ENCODE peak calls at places on chromosomes 1 and 21, in eight cellular contexts. X, C, U, D, Q, F, M and J are unnamed samples.

GRCh38 chr1:187471555-187471954 is 642.8 kb downstream of the PLA2G4A start:
- DNase-seq in X (no peak), C (no peak), U (no peak), D (no peak), Q (no peak), F (no peak), M (no peak), J (no peak)

GRCh38 chr1:26546819-26547218 is 17.3 kb downstream of the RPS6KA1 start:
- DNase-seq in X (no peak), C (no peak), U (no peak), D (no peak), Q (no peak), F (no peak), M (no peak), J (no peak)

GRCh38 chr1:205596876-205597275 is 34.9 kb downstream of the ELK4 start:
- DNase-seq in X (no peak), C (no peak), U (no peak), D (no peak), Q (peak), F (no peak), M (no peak), J (no peak)

GRCh38 chr1:61052393-61053280 is 29.7 kb upstream of the NFIA start:
- DNase-seq in X (peak), C (no peak), U (no peak), D (no peak), Q (peak), F (no peak), M (no peak), J (no peak)

GRCh38 chr1:45348020-45348419 is 7.8 kb upstream of the MUTYH start:
- DNase-seq in X (no peak), C (no peak), U (no peak), D (no peak), Q (no peak), F (no peak), M (no peak), J (no peak)

GRCh38 chr1:66455446-66455845 is 78.5 kb upstream of the SGIP1 start:
- DNase-seq in X (no peak), C (no peak), U (no peak), D (no peak), Q (no peak), F (no peak), M (no peak), J (no peak)

GRCh38 chr1:154420172-154420571 is 15.0 kb downstream of the IL6R start:
- DNase-seq in X (no peak), C (no peak), U (no peak), D (peak), Q (no peak), F (peak), M (no peak), J (no peak)

GRCh38 chr1:44655609-44656008 is 18.7 kb downstream of the TMEM53 start:
- DNase-seq in X (peak), C (peak), U (no peak), D (peak), Q (peak), F (peak), M (no peak), J (no peak)

GRCh38 chr1:9150582-9151290 is 21.8 kb upstream of the GPR157 start:
- DNase-seq in X (no peak), C (no peak), U (no peak), D (no peak), Q (no peak), F (no peak), M (no peak), J (no peak)

GRCh38 chr21:41947596-41948403 is 6.0 kb downstream of the C2CD2 start:
- DNase-seq in X (no peak), C (no peak), U (no peak), D (peak), Q (no peak), F (no peak), M (no peak), J (no peak)

GRCh38 chr1:14228677-14229076 is 369.8 kb upstream of the KAZN start:
- DNase-seq in X (no peak), C (no peak), U (no peak), D (no peak), Q (no peak), F (no peak), M (no peak), J (no peak)

GRCh38 chr1:10479276-10479675 is 4.5 kb downstream of the PEX14 start:
- DNase-seq in X (no peak), C (no peak), U (no peak), D (no peak), Q (no peak), F (no peak), M (no peak), J (no peak)

GRCh38 chr1:56934400-56935080 is 31.3 kb downstream of the C8B start:
- DNase-seq in X (no peak), C (no peak), U (no peak), D (no peak), Q (no peak), F (no peak), M (no peak), J (no peak)

GRCh38 chr1:32094721-32095521 is 12.9 kb upstream of the KPNA6 start:
- DNase-seq in X (no peak), C (no peak), U (no peak), D (no peak), Q (no peak), F (no peak), M (no peak), J (no peak)

GRCh38 chr21:14926186-14926585 is 138.6 kb downstream of the NRIP1 start:
- DNase-seq in X (no peak), C (no peak), U (no peak), D (no peak), Q (no peak), F (no peak), M (no peak), J (no peak)

GRCh38 chr1:63537940-63538339 is 14.6 kb downstream of the EFCAB7 start:
- DNase-seq in X (peak), C (no peak), U (no peak), D (peak), Q (no peak), F (no peak), M (no peak), J (peak)

GRCh38 chr1:213733708-213734107 is 254.1 kb upstream of the PROX1 start:
- DNase-seq in X (no peak), C (no peak), U (no peak), D (no peak), Q (no peak), F (peak), M (no peak), J (no peak)

GRCh38 chr1:14606632-14607031 is 8.1 kb downstream of the KAZN start:
- DNase-seq in X (no peak), C (no peak), U (no peak), D (no peak), Q (no peak), F (no peak), M (no peak), J (no peak)

GRCh38 chr1:22351757-22352080 is 99.9 kb upstream of the ZBTB40 start:
- DNase-seq in X (peak), C (no peak), U (no peak), D (no peak), Q (no peak), F (no peak), M (no peak), J (no peak)

GRCh38 chr1:186236921-186237320 is 138.1 kb downstream of the TPR start:
- DNase-seq in X (no peak), C (no peak), U (peak), D (peak), Q (no peak), F (no peak), M (no peak), J (no peak)

GRCh38 chr1:37807220-37807554 is 403 bp upstream of the C1orf122 start:
- DNase-seq in X (no peak), C (peak), U (no peak), D (no peak), Q (no peak), F (no peak), M (no peak), J (no peak)

GRCh38 chr1:179476484-179476883 is 99.3 kb downstream of the NPHS2 start:
- DNase-seq in X (peak), C (no peak), U (no peak), D (no peak), Q (no peak), F (no peak), M (no peak), J (no peak)

GRCh38 chr1:62082456-62083363 is 111.9 kb upstream of the L1TD1 start:
- DNase-seq in X (peak), C (peak), U (no peak), D (peak), Q (no peak), F (peak), M (no peak), J (no peak)

GRCh38 chr21:29091032-29091431 is 17.6 kb upstream of the CCT8 start:
- DNase-seq in X (no peak), C (no peak), U (no peak), D (peak), Q (no peak), F (no peak), M (no peak), J (no peak)

GRCh38 chr1:165686121-165686970 is 12.0 kb downstream of the ALDH9A1 start:
- DNase-seq in X (peak), C (peak), U (no peak), D (no peak), Q (no peak), F (no peak), M (peak), J (no peak)

GRCh38 chr1:226687476-226687875 is 51.6 kb downstream of the ITPKB start:
- DNase-seq in X (no peak), C (no peak), U (no peak), D (no peak), Q (no peak), F (no peak), M (no peak), J (no peak)

GRCh38 chr1:62823556-62823955 is 39.6 kb downstream of the ATG4C start:
- DNase-seq in X (no peak), C (no peak), U (no peak), D (no peak), Q (no peak), F (no peak), M (no peak), J (no peak)

GRCh38 chr1:246262281-246262680 is 244.8 kb downstream of the SMYD3 start:
- DNase-seq in X (no peak), C (no peak), U (no peak), D (peak), Q (no peak), F (no peak), M (no peak), J (no peak)

GRCh38 chr1:154788241-154788870 is 81.7 kb downstream of the KCNN3 start:
- DNase-seq in X (no peak), C (no peak), U (no peak), D (no peak), Q (no peak), F (no peak), M (no peak), J (no peak)

GRCh38 chr1:46131727-46132528 is 501 bp downstream of the PIK3R3 start:
- DNase-seq in X (peak), C (peak), U (no peak), D (peak), Q (peak), F (no peak), M (no peak), J (no peak)

GRCh38 chr1:236522937-236523703 is 662 bp upstream of the LGALS8 start:
- DNase-seq in X (peak), C (no peak), U (no peak), D (peak), Q (peak), F (peak), M (no peak), J (no peak)

GRCh38 chr1:45859221-45859620 is 55.8 kb downstream of the MAST2 start:
- DNase-seq in X (no peak), C (no peak), U (no peak), D (no peak), Q (no peak), F (no peak), M (no peak), J (no peak)

GRCh38 chr1:228276901-228277490 is 69.2 kb downstream of the OBSCN start:
- DNase-seq in X (peak), C (no peak), U (no peak), D (no peak), Q (peak), F (no peak), M (no peak), J (no peak)

GRCh38 chr1:20151906-20152598 is 12.9 kb downstream of the PLA2G2F start:
- DNase-seq in X (peak), C (peak), U (peak), D (peak), Q (peak), F (peak), M (no peak), J (no peak)

GRCh38 chr1:92037400-92037799 is 7.6 kb downstream of the EPHX4 start:
- DNase-seq in X (peak), C (no peak), U (no peak), D (no peak), Q (no peak), F (no peak), M (no peak), J (peak)

GRCh38 chr1:154534263-154534844 is 24.1 kb downstream of the UBE2Q1 start:
- DNase-seq in X (peak), C (peak), U (peak), D (no peak), Q (peak), F (peak), M (no peak), J (no peak)

GRCh38 chr1:246588322-246588721 is 22.1 kb downstream of the CNST start:
- DNase-seq in X (no peak), C (no peak), U (no peak), D (peak), Q (no peak), F (no peak), M (no peak), J (no peak)

GRCh38 chr1:2229032-2229920 is 1.2 kb downstream of the SKI start:
- DNase-seq in X (peak), C (no peak), U (no peak), D (peak), Q (peak), F (no peak), M (no peak), J (no peak)

GRCh38 chr1:85888961-85889360 is 180.7 kb upstream of the ZNHIT6 start:
- DNase-seq in X (no peak), C (no peak), U (no peak), D (no peak), Q (no peak), F (no peak), M (no peak), J (no peak)

GRCh38 chr1:232249834-232250233 is 380.1 kb downstream of the SIPA1L2 start:
- DNase-seq in X (peak), C (no peak), U (no peak), D (no peak), Q (no peak), F (no peak), M (no peak), J (no peak)

DNA sequence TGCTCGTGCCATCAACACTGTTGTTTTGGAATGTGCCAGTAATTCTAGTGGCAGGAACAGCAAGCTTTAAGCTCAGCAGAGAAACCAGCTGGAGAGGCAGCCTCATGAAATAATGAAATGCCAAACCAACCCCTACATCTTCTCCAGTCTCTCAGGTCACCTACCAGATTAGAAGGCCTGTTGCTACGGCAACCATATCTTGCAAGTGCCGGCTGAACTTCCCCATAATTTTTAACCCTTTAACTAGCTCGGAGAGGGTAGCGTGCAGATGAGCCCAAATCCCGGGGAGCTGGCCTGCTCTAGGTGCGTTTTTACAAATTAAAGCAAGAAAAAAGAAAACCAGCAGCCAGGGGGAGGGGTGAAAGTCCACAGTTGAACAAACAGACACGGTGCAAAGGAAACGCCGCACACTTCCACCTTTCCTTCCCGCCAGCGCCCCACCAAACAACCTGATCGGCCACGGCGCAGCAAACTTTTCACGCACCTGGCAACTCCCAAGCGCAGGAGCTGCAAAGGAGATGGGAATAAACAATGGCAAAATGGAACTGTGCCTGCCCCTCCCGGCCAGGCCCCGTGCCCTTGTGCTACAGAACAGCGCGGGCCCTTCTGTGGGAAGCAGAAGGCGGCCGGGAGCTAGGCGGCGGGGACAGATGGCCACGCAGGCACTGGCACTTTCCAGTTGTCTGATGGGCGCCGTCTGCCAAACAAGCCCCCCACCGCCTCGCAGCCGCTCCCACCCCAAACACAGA is 50.1 kb downstream of the SSBP3 start:
- DNase-seq in X (no peak), C (peak), U (no peak), D (no peak), Q (no peak), F (peak), M (no peak), J (no peak)
- TF ChIP-seq POLR2AphosphoS5 in X (no peak), C (no peak), U (no peak), D (no peak), Q (no peak), F (peak), M (no peak), J (no peak)

DNA sequence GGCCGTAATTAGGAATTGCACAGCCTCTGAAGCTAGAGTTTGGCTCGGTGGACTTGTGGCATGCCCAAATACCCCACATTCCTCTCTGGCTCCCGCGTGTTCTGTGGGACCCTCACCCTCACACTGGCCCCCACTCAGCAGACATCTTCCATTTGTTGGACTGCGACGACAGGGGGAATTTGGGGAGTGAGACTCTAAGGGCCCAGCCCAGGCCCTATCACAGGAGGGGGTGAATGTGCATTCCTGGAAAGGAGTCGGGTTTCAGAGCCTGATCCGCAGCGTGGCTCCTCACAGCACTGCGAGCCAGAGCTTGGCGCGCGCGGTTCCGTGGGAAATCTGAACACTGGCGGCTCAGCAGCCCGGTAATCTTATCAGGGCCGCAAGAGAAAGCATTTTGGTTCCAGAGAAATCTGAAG is 5.2 kb downstream of the RCSD1 start:
- DNase-seq in X (peak), C (peak), U (no peak), D (no peak), Q (peak), F (no peak), M (no peak), J (no peak)
- TF ChIP-seq EZH2 in X (no peak), C (no peak), U (no peak), D (no peak), Q (no peak), F (no peak), M (no peak), J (no peak)

GRCh38 chr1:1220197-1220596 is 6.2 kb upstream of the TNFRSF4 start:
- DNase-seq in X (no peak), C (peak), U (no peak), D (no peak), Q (no peak), F (no peak), M (no peak), J (no peak)

GRCh38 chr1:1216770-1217620 is 3.0 kb upstream of the TNFRSF4 start:
- DNase-seq in X (no peak), C (peak), U (no peak), D (no peak), Q (no peak), F (no peak), M (no peak), J (no peak)

GRCh38 chr1:1217621-1218523 is 3.9 kb upstream of the TNFRSF4 start:
- DNase-seq in X (no peak), C (no peak), U (no peak), D (peak), Q (no peak), F (no peak), M (no peak), J (no peak)

GRCh38 chr1:1218524-1219200 is 4.7 kb upstream of the TNFRSF4 start:
- DNase-seq in X (no peak), C (peak), U (no peak), D (no peak), Q (no peak), F (no peak), M (no peak), J (no peak)

DNA sequence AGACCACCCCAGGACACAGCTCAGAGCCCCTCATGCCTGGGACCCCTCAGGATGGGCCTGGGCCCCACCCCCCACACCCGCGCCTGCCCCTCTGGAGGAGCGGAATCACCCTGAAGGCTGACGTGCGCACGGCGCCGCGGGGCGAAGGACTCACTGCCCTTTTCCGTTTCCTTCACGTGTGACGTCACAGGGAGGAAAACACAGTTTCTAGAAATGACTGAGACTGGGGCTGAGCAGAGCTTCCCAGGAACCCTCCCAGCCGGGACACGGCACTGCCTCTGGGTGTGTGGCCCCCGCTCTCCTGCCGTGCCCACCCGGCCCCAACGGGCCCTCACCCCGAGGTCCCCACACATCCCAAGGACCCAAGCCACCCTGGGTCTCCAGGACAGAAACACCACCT is 5.4 kb upstream of the TNFRSF4 start:
- DNase-seq in X (no peak), C (no peak), U (no peak), D (no peak), Q (no peak), F (no peak), M (no peak), J (no peak)
- TF ChIP-seq POLR2AphosphoS5 in X (no peak), C (no peak), U (no peak), D (no peak), Q (no peak), F (no peak), M (no peak), J (no peak)

GRCh38 chr1:116038679-116039078 is 62.4 kb downstream of the SLC22A15 start:
- DNase-seq in X (no peak), C (no peak), U (no peak), D (no peak), Q (no peak), F (no peak), M (no peak), J (no peak)

DNA sequence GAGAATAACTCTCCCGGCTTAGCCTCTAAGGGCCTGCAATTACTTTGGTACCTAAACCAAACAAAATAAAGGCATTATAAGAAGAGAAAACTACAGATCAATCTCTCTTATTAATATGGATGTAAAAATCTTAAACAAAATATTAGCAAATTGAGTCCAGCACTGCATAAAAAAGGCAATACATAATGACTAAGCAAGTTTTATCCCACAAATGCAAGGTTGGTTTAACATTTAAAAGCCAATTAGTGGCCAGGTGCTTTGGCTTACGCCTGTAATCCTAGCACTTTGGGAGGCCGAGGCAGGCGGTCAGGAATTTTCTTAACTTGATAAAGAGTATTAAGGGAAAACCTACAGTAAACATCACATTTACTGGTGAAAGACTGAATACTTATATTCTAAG is 67.1 kb upstream of the MAB21L3 start:
- DNase-seq in X (no peak), C (no peak), U (no peak), D (no peak), Q (no peak), F (no peak), M (no peak), J (no peak)
- TF ChIP-seq EZH2 in X (no peak), C (no peak), U (no peak), D (no peak), Q (no peak), F (no peak), M (no peak), J (no peak)

GRCh38 chr1:224769987-224770693 is 154.0 kb downstream of the CNIH3 start:
- DNase-seq in X (no peak), C (no peak), U (no peak), D (no peak), Q (no peak), F (peak), M (no peak), J (no peak)
- TF ChIP-seq POLR2AphosphoS5 in X (no peak), C (no peak), U (no peak), D (no peak), Q (no peak), F (no peak), M (no peak), J (no peak)